ENCODE peak calls at places on chromosomes 11 and 22, in eight cellular contexts. S is AG04450, P is NB4, I is A549, H is heart right ventricle, Q is fibroblast of mammary gland, T is psoas muscle, V is prostate gland. J is an unnamed sample.
A peak's percentile ranks its signal among the peaks of the same experiment; 100 is the strongest.

GRCh38 chr22:19891350-19892248 is 36.9 kb upstream of the GNB1L start:
- DNase-seq in S (peak; percentile 59), P (peak; percentile 91), I (no peak), H (no peak), Q (peak; percentile 84), T (no peak), V (no peak), J (peak; percentile 85)

GRCh38 chr11:112165049-112165448 is 1.2 kb upstream of the IL18 start:
- DNase-seq in S (no peak), P (no peak), I (no peak), H (no peak), Q (no peak), T (no peak), V (no peak), J (no peak)

GRCh38 chr11:12118940-12119339 is 8.6 kb downstream of the MICAL2 start:
- DNase-seq in S (no peak), P (peak; percentile 66), I (no peak), H (no peak), Q (no peak), T (no peak), V (no peak), J (no peak)

GRCh38 chr11:13119361-13119760 is 110.2 kb downstream of the RASSF10 start:
- DNase-seq in S (no peak), P (no peak), I (no peak), H (no peak), Q (peak; percentile 41), T (no peak), V (no peak), J (no peak)

GRCh38 chr11:16806791-16807190 is 68.3 kb downstream of the C11orf58 start:
- DNase-seq in S (peak; percentile 29), P (no peak), I (no peak), H (peak; percentile 47), Q (peak; percentile 69), T (peak; percentile 50), V (peak; percentile 28), J (peak; percentile 92)

GRCh38 chr22:22181515-22181959 is 63.0 kb upstream of the VPREB1 start:
- DNase-seq in S (no peak), P (no peak), I (peak; percentile 18), H (no peak), Q (no peak), T (no peak), V (no peak), J (no peak)

GRCh38 chr22:28441720-28442263 is 237.8 kb downstream of the TTC28 start:
- DNase-seq in S (no peak), P (no peak), I (no peak), H (no peak), Q (peak; percentile 14), T (no peak), V (peak; percentile 23), J (peak; percentile 57)

GRCh38 chr11:96426356-96427103 is 36.7 kb downstream of the JRKL start:
- DNase-seq in S (peak; percentile 21), P (peak; percentile 70), I (peak; percentile 34), H (no peak), Q (peak; percentile 61), T (no peak), V (no peak), J (peak; percentile 72)

GRCh38 chr11:130051077-130051476 is 18.6 kb upstream of the APLP2 start:
- DNase-seq in S (no peak), P (peak; percentile 94), I (no peak), H (no peak), Q (peak; percentile 63), T (no peak), V (no peak), J (peak; percentile 72)

GRCh38 chr11:126175261-126175885 is 36.1 kb downstream of the RPUSD4 start:
- DNase-seq in S (no peak), P (no peak), I (no peak), H (peak; percentile 16), Q (peak; percentile 54), T (peak; percentile 54), V (no peak), J (peak; percentile 12)

GRCh38 chr11:130691581-130691980 is 224.7 kb downstream of the SNX19 start:
- DNase-seq in S (no peak), P (no peak), I (no peak), H (no peak), Q (no peak), T (no peak), V (no peak), J (no peak)

GRCh38 chr22:21094911-21095772 is 49.4 kb downstream of the LRRC74B start:
- DNase-seq in S (no peak), P (no peak), I (no peak), H (no peak), Q (no peak), T (no peak), V (no peak), J (no peak)

GRCh38 chr22:21099578-21099977 is 53.8 kb downstream of the LRRC74B start:
- DNase-seq in S (no peak), P (no peak), I (no peak), H (no peak), Q (no peak), T (no peak), V (no peak), J (no peak)

GRCh38 chr22:21100149-21101032 is 54.6 kb downstream of the LRRC74B start:
- DNase-seq in S (no peak), P (no peak), I (no peak), H (no peak), Q (peak; percentile 16), T (no peak), V (no peak), J (no peak)

GRCh38 chr22:21095773-21096107 is 50.0 kb downstream of the LRRC74B start:
- DNase-seq in S (no peak), P (no peak), I (no peak), H (no peak), Q (no peak), T (no peak), V (no peak), J (no peak)

DNA sequence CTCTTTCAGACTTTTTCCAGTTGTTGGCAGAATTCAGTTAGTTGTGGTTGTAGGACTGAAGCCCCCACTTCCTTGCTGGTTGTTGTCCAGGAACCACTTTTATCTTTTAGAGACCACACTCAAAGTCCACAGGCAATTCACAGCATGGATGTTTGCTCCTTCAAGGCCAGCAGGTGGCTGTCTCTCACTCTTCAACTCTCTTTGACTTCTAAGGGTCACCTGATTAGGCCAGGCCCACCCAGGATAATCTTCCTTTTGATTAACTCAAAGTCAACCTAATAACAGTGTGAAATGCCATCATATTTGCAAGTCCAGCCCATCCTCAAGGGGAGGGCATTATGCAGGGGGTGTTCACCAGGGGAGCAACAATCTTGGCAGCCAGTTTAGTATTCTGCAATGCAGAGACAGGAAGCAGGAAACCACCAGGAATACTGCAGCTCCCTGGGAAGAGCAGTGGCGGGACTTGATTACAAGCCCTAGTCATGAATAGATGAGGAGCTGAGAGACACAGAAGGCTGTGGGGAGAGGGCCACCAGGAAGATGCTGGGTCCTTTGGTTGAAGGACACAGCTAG is 52.4 kb downstream of the LRRC74B start:
- DNase-seq in S (no peak), P (peak; percentile 53), I (peak; percentile 37), H (no peak), Q (peak; percentile 7), T (no peak), V (no peak), J (no peak)
- TF ChIP-seq CTCF in S (no peak), P (peak; percentile 50), I (no peak), H (no peak), Q (peak; percentile 15), T (no peak), V (no peak), J (peak; percentile 21)

DNA sequence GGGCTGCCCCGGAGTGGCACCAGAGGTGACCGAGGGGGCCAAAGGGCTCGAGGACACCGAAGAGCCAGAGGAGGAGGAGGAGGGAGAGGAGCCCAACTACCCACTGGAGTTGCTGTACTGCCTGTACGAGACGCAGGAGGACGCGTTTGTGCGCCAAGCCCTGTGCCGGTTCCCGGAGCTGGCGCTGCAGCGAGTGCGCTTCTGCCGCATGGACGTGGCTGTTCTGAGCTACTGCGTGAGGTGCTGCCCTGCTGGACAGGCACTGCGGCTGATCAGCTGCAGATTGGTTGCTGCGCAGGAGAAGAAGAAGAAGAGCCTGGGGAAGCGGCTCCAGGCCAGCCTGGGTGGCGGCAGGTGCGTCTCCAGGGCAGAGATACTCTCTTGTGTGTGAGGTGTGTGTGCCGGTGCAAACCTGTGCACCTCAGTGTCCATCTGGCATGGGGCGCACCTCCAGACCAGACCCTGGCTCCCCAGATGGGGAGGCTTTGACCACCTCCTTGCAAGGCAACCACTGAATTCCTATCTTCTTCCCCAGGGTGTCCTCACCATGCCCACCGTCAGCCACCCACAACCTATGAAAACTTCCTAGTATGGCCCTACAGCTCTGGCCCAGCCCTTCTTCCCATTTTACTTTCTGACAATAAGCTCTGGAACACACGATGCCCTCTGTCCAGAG is 3.4 kb downstream of the NLRP6 start:
- DNase-seq in S (no peak), P (no peak), I (no peak), H (peak; percentile 1), Q (no peak), T (no peak), V (no peak), J (no peak)
- H3K4me3 ChIP-seq in S (no peak overlapping the region), P (no peak overlapping the region), I (no peak overlapping the region), H (no peak overlapping the region), Q (no peak overlapping the region), T (no peak overlapping the region), V (no peak overlapping the region), J (no peak overlapping the region)

GRCh38 chr11:44823006-44823405 is 96.2 kb downstream of the TSPAN18 start:
- DNase-seq in S (no peak), P (no peak), I (peak; percentile 28), H (no peak), Q (peak; percentile 4), T (no peak), V (no peak), J (no peak)
- TF ChIP-seq CTCF in S (peak; percentile 36), P (peak; percentile 27), I (no peak), H (peak; percentile 41), Q (peak; percentile 29), T (no peak), V (no peak), J (peak; percentile 41)

DNA sequence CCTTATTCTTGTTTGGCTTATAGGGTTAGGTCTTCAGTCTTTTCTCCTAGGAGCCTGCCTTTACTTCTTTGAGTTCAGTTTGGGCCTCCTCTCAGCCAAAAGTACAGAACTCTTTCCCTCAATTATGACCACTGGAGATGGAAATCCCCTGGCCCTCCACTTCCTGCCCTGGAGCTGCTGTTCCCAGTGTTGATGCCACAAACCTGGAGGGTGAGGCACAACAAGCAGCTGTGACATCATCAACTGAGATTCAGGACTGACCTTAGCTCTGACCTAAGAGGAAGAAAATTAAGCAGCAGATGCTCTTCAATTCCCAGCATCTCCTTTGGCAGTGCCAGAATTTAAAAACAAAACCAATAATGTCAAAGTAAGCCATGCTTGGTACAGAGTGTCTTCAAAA is 3.0 kb downstream of the ABTB2 start:
- DNase-seq in S (no peak), P (no peak), I (peak; percentile 48), H (no peak), Q (peak; percentile 58), T (no peak), V (no peak), J (no peak)
- H3K4me3 ChIP-seq in S (no peak overlapping the region), P (peak overlapping the region; percentile 13), I (peak overlapping the region; percentile 79), H (peak overlapping the region; percentile 81), Q (no peak overlapping the region), T (peak overlapping the region; percentile 88), V (no peak overlapping the region), J (no peak overlapping the region)

DNA sequence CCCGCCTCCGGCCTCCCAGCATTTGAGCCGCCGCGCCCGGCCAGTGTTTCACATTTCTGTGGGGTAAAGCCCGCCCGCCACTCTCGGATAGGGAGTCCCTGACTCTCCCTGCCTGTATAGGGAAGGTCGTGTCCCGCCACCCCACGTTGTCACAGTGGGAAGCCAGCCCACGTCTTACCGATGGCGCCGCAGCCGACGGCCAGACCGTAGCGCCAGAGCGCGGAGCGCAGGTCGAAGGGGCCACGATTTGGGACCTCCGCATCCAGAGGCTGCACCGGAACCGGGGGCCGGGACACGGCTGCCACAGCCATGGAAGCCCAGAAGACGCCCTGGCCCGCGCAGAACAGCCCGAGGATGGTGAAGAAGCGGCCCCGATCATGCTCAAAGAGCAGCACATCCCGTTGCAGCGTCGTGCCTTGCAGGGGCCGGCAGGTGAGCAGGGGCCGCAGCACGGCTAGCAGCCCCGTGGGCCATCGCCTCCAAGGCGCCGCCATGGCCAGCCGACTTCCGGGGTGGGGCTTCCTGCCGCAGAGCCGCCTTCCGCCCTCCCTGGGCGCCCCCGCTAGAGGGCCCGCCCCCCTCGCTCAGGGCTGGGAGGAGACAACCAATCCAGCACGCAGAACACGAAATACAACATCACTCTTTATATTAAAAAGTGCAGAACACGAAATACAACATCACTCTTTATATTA is at the start of gene TMEM223:
- DNase-seq in S (no peak), P (peak; percentile 91), I (peak; percentile 71), H (peak; percentile 90), Q (peak; percentile 60), T (peak; percentile 90), V (peak; percentile 84), J (peak; percentile 84)
- TF ChIP-seq CTCF in S (no peak), P (no peak), I (no peak), H (peak; percentile 41), Q (no peak), T (no peak), V (peak; percentile 12), J (no peak)

J was measured in choroid plexus epithelial cell.